ENCODE peak calls at places on chromosome 5, in six cellular contexts. H is caudate nucleus, U is cardiac muscle cell, K is mesenchymal stem cell, R is uterus, V is HepG2. J is an unnamed sample.

GRCh38 chr5:175377816-175378215 is 66.2 kb downstream of the DRD1 start:
- DNase-seq in K (no peak), U (no peak), R (no peak), H (no peak), V (no peak), J (no peak)

GRCh38 chr5:96852769-96853168 is 23.5 kb upstream of the ERAP2 start:
- DNase-seq in K (no peak), V (no peak), R (no peak), H (no peak), U (no peak), J (no peak)

GRCh38 chr5:112125910-112126309 is 293.2 kb downstream of the EPB41L4A start:
- DNase-seq in R (no peak), H (no peak), K (no peak), U (no peak), V (no peak), J (no peak)

GRCh38 chr5:151615431-151615830 is 24.3 kb upstream of the FAT2 start:
- DNase-seq in H (no peak), R (no peak), K (no peak), V (no peak), U (no peak), J (no peak)

GRCh38 chr5:169265888-169266287 is 35.1 kb downstream of the SLIT3 start:
- DNase-seq in U (no peak), R (no peak), V (no peak), K (no peak), H (no peak), J (no peak)

GRCh38 chr5:139755892-139756671 is 39.5 kb upstream of the PSD2 start:
- DNase-seq in H (no peak), R (no peak), V (peak; percentile 41), K (no peak), U (no peak), J (no peak)

GRCh38 chr5:149550267-149550582 is 1.0 kb downstream of the CSNK1A1 start:
- DNase-seq in K (peak; percentile 66), H (no peak), U (no peak), R (no peak), V (no peak), J (no peak)

GRCh38 chr5:16931334-16932110 is 4.6 kb downstream of the MYO10 start:
- DNase-seq in H (no peak), V (no peak), U (peak; percentile 50), R (no peak), K (no peak), J (no peak)

GRCh38 chr5:173242675-173243085 is 7.7 kb upstream of the NKX2-5 start:
- DNase-seq in R (no peak), H (no peak), U (peak; percentile 66), K (peak; percentile 49), V (no peak), J (no peak)

GRCh38 chr5:609506-609905 is 2.6 kb upstream of the CEP72 start:
- DNase-seq in K (no peak), V (no peak), R (no peak), U (no peak), H (no peak), J (no peak)

GRCh38 chr5:610744-611730 is 1.1 kb upstream of the CEP72 start:
- DNase-seq in U (no peak), V (no peak), R (no peak), H (no peak), K (no peak), J (no peak)

GRCh38 chr5:611731-612486 is at the start of gene CEP72:
- DNase-seq in V (peak; percentile 68), U (peak; percentile 94), R (peak; percentile 87), H (peak; percentile 81), K (peak; percentile 82), J (peak; percentile 35)

GRCh38 chr5:610011-610743 is 2.0 kb upstream of the CEP72 start:
- DNase-seq in H (no peak), K (no peak), V (no peak), U (no peak), R (no peak), J (no peak)

DNA sequence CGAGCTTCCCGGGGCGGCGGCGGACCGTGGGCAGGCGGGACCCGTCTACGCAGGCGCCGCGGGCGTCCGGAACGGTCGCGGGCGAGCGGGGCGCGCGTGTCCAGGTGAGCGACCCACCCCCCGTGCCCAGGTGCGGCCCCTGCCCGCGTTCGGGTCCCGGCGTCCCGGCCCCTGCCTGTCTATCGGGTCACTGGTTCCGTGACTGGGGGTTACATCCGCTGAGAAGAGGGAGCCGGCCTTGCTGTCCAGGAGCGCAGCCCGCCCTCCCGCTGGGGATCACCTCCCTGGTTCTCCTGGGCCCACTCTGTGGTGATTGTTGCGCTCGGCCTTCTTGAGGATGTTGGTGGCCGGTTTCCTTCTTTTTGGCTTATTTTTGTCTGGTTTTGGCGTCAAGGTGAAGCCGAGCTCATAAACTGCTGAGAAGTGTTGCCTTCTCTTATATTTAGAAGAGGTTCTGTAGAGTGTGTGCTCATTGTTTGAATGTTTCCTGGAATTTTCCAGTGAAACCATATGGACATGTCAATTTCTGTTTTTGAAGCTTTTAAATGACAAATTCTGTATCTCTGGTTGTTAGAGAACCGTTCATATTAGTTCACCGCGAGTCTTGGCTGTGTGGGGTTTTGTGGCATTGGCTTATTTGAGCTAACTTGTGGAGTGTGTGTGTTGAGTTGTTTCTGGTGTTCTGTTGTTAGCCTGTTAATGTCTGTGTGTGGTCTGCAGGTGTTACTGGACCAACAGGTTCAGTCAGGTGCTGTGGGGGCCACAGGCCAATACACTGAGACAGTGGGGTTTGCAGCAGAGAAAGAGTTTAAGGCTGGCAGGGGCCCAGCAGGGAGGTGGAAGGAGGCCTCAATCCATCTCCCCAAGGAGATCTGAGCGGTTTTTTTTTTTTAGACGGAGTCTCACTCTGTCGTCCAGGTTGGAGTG is 621 bp downstream of the CEP72 start:
- DNase-seq in V (no peak), H (no peak), K (peak; percentile 19), U (peak; percentile 20), R (no peak), J (no peak)
- H3K27ac ChIP-seq in V (peak overlapping the region; percentile 58), H (no peak overlapping the region), K (no peak overlapping the region), U (no peak overlapping the region), R (no peak overlapping the region), J (no peak overlapping the region)

GRCh38 chr5:179874536-179875292 is 16.1 kb upstream of the MRNIP start:
- DNase-seq in V (no peak), U (no peak), K (no peak), H (no peak), R (no peak), J (no peak)

GRCh38 chr5:179878222-179879002 is 19.8 kb upstream of the MRNIP start:
- DNase-seq in V (no peak), R (no peak), K (no peak), U (no peak), H (no peak), J (no peak)

GRCh38 chr5:179874136-179874535 is 15.5 kb upstream of the MRNIP start:
- DNase-seq in R (no peak), V (no peak), U (no peak), K (no peak), H (no peak), J (no peak)

GRCh38 chr5:179873711-179874110 is 15.1 kb upstream of the MRNIP start:
- DNase-seq in K (no peak), R (no peak), V (no peak), U (no peak), H (no peak), J (no peak)

GRCh38 chr5:179875741-179876667 is 17.4 kb upstream of the MRNIP start:
- DNase-seq in V (no peak), R (peak; percentile 58), H (no peak), K (no peak), U (no peak), J (no peak)
- H3K27ac ChIP-seq in V (no peak overlapping the region), R (peak overlapping the region; percentile 66), H (no peak overlapping the region), K (no peak overlapping the region), U (no peak overlapping the region), J (no peak overlapping the region)

GRCh38 chr5:159227452-159227851 is 18.1 kb upstream of the RNF145 start:
- DNase-seq in H (no peak), V (no peak), K (no peak), U (no peak), R (no peak), J (no peak)

GRCh38 chr5:159226451-159226850 is 17.1 kb upstream of the RNF145 start:
- DNase-seq in U (no peak), V (peak; percentile 62), H (no peak), K (no peak), R (no peak), J (no peak)

GRCh38 chr5:159230657-159231056 is 21.3 kb upstream of the RNF145 start:
- DNase-seq in K (no peak), U (no peak), R (no peak), V (no peak), H (no peak), J (no peak)

GRCh38 chr5:159231167-159231566 is 21.8 kb upstream of the RNF145 start:
- DNase-seq in U (no peak), H (no peak), K (peak; percentile 13), V (no peak), R (no peak), J (no peak)
- H3K27ac ChIP-seq in U (no peak overlapping the region), H (no peak overlapping the region), K (no peak overlapping the region), V (no peak overlapping the region), R (no peak overlapping the region), J (no peak overlapping the region)

GRCh38 chr5:31866166-31866565 is 227.2 kb downstream of the PDZD2 start:
- DNase-seq in H (no peak), V (no peak), U (no peak), K (no peak), R (no peak), J (no peak)
- H3K27ac ChIP-seq in H (no peak overlapping the region), V (no peak overlapping the region), U (no peak overlapping the region), K (no peak overlapping the region), R (no peak overlapping the region), J (no peak overlapping the region)

GRCh38 chr5:14039063-14039462 is 94.6 kb upstream of the DNAH5 start:
- DNase-seq in U (no peak), H (no peak), R (no peak), V (peak; percentile 41), K (peak; percentile 46), J (no peak)

GRCh38 chr5:14040542-14040941 is 96.1 kb upstream of the DNAH5 start:
- DNase-seq in V (no peak), H (no peak), R (no peak), K (no peak), U (no peak), J (no peak)

GRCh38 chr5:14041528-14042184 is 97.2 kb upstream of the DNAH5 start:
- DNase-seq in V (no peak), R (no peak), U (no peak), H (no peak), K (peak; percentile 37), J (no peak)

GRCh38 chr5:14038341-14038959 is 94.0 kb upstream of the DNAH5 start:
- DNase-seq in U (no peak), H (no peak), R (no peak), V (peak; percentile 32), K (peak; percentile 86), J (no peak)

DNA sequence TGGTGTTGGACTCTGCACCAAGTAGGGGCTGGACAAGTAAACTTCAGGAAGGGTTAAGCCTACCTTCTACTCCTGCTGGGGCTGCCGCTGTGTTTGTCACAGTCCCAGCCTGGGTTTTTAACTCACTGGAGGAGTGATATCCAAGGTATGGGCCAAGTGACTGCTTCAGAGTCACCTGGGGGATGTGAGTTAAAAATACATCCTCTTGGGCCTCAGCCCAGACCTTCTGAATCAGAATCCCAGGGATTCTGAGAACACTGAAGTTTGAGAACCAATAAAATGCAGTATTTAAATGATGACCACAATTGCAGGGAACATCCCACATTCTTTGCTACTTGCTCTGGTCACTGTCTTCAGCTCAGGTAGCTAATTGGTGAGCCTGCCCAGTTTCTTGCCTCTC is 95.1 kb upstream of the DNAH5 start:
- DNase-seq in H (no peak), R (no peak), U (no peak), V (no peak), K (no peak), J (no peak)
- H3K27ac ChIP-seq in H (no peak overlapping the region), R (no peak overlapping the region), U (no peak overlapping the region), V (no peak overlapping the region), K (peak overlapping the region; percentile 100), J (no peak overlapping the region)